ENCODE peak calls at places on chromosomes 13 and 19, in eight cellular contexts. R is NCI-H345; F is breast epithelium; B is NCI-H1048; N is WERI-Rb-1; T is ELF-1; K is stimulated activated naive CD8-positive, alpha-beta T cell treated with anti-CD3 and anti-CD28 coated beads, Interleukin-15, Interleukin-2, amounts not matched to agents 100 U/mL and 50 U/mL, for 24 hours; W is upper lobe of left lung. M is an unnamed sample.

GRCh38 chr13:28001049-28001448 is 12.6 kb upstream of the URAD start:
- DNase-seq in F (no peak), W (peak; percentile 77), T (no peak), K (no peak), B (no peak), R (no peak), N (no peak), M (no peak)

GRCh38 chr13:38871275-38871674 is 119.4 kb downstream of the STOML3 start:
- DNase-seq in B (no peak), W (no peak), K (no peak), R (no peak), T (no peak), N (no peak), F (no peak), M (no peak)

GRCh38 chr19:4376245-4376990 is 23.9 kb downstream of the SH3GL1 start:
- DNase-seq in R (no peak), T (no peak), F (no peak), B (no peak), N (no peak), W (peak; percentile 32), K (no peak), M (no peak)

GRCh38 chr19:9584073-9584833 is at the start of gene ZNF121:
- DNase-seq in N (peak; percentile 84), R (peak; percentile 91), F (peak; percentile 85), T (peak; percentile 95), W (peak; percentile 94), K (peak; percentile 91), B (peak; percentile 63), M (peak; percentile 73)

GRCh38 chr13:102089177-102089576 is 312.7 kb downstream of the FGF14 start:
- DNase-seq in W (no peak), F (no peak), R (no peak), K (no peak), B (no peak), T (no peak), N (no peak), M (peak; percentile 14)

GRCh38 chr19:5186293-5187050 is 154.1 kb downstream of the PTPRS start:
- DNase-seq in K (no peak), T (no peak), F (no peak), B (no peak), W (no peak), N (no peak), R (no peak), M (peak; percentile 54)

GRCh38 chr13:98443329-98443728 is 133.6 kb downstream of the STK24 start:
- DNase-seq in T (peak; percentile 35), R (no peak), F (no peak), B (no peak), W (no peak), K (no peak), N (no peak), M (peak; percentile 73)

GRCh38 chr13:40141859-40142555 is 486.5 kb downstream of the COG6 start:
- DNase-seq in R (no peak), F (no peak), T (no peak), N (no peak), W (no peak), K (no peak), B (no peak), M (no peak)

GRCh38 chr19:46181386-46181774 is 33.3 kb downstream of the IGFL2 start:
- DNase-seq in N (no peak), R (no peak), W (no peak), F (no peak), K (peak; percentile 25), B (no peak), T (no peak), M (peak; percentile 60)

GRCh38 chr13:24282256-24282655 is 27.1 kb upstream of the C1QTNF9 start:
- DNase-seq in R (peak; percentile 65), F (no peak), N (no peak), T (no peak), K (no peak), W (no peak), B (no peak), M (no peak)

GRCh38 chr19:6210721-6211600 is 68.8 kb downstream of the MLLT1 start:
- DNase-seq in N (no peak), B (no peak), T (no peak), W (peak; percentile 76), F (no peak), K (no peak), R (no peak), M (no peak)

GRCh38 chr19:39166571-39167391 is 30.0 kb upstream of the NCCRP1 start:
- DNase-seq in T (no peak), W (peak; percentile 88), R (peak; percentile 94), B (no peak), F (peak; percentile 96), N (peak; percentile 33), K (no peak), M (peak; percentile 8)

GRCh38 chr13:33311040-33311439 is 25.5 kb upstream of the STARD13 start:
- DNase-seq in B (no peak), R (no peak), W (no peak), F (no peak), N (no peak), K (no peak), T (no peak), M (no peak)

GRCh38 chr13:101499406-101499805 is 46.9 kb downstream of the ITGBL1 start:
- DNase-seq in F (no peak), B (no peak), T (no peak), N (no peak), K (no peak), W (no peak), R (no peak), M (no peak)

GRCh38 chr19:34666200-34666957 is 10.6 kb downstream of the SCGB2B2 start:
- DNase-seq in W (peak; percentile 67), F (no peak), K (no peak), N (no peak), B (no peak), R (no peak), T (no peak), M (no peak)

GRCh38 chr13:101751488-101751887 is 299.0 kb downstream of the ITGBL1 start:
- DNase-seq in B (peak; percentile 9), F (no peak), W (no peak), K (no peak), R (peak; percentile 93), N (no peak), T (peak; percentile 53), M (peak; percentile 98)

GRCh38 chr19:9986787-9987281 is 23.5 kb downstream of the COL5A3 start:
- DNase-seq in F (no peak), N (no peak), R (no peak), K (no peak), T (no peak), B (no peak), W (no peak), M (no peak)

GRCh38 chr19:726993-727956 is 18.5 kb downstream of the PALM start:
- DNase-seq in F (no peak), R (no peak), N (no peak), B (no peak), T (no peak), W (peak; percentile 76), K (no peak), M (no peak)

GRCh38 chr13:36965767-36966166 is 33.4 kb downstream of the ALG5 start:
- DNase-seq in F (no peak), W (no peak), K (no peak), R (no peak), B (no peak), N (no peak), T (no peak), M (peak; percentile 98)

GRCh38 chr19:33883869-33884519 is 87.3 kb downstream of the KCTD15 start:
- DNase-seq in T (peak; percentile 91), B (no peak), F (peak; percentile 49), K (no peak), W (no peak), R (no peak), N (no peak), M (no peak)

GRCh38 chr19:50203281-50204080 is at the start of gene MYH14:
- DNase-seq in T (peak; percentile 94), N (no peak), B (peak; percentile 80), R (peak; percentile 87), W (peak; percentile 95), F (peak; percentile 92), K (peak; percentile 22), M (peak; percentile 65)

M was measured in iris pigment epithelial cell.